ENCODE peak calls at places on chromosomes 13 and 19, in seven cellular contexts. I is WERI-Rb-1, C is right lobe of liver, J is kidney epithelial cell, E is HAP-1, Y is brain microvascular endothelial cell, W is IMR-90. K is an unnamed sample. For H3K27me3, the result is how much of the 10 kb centered on the place peaks cover.

GRCh38 chr19:52351512-52351911 is 15.5 kb downstream of the ZNF610 start:
- DNase-seq in C (no peak), I (peak), W (no peak), E (no peak), J (no peak), Y (no peak), K (no peak)

GRCh38 chr13:50319603-50320296 is 304.5 kb downstream of the KCNRG start:
- DNase-seq in Y (peak), E (no peak), J (no peak), W (peak), C (no peak), I (no peak), K (no peak)

GRCh38 chr19:15417699-15418098 is 1.1 kb downstream of the AKAP8L start:
- DNase-seq in E (peak), J (no peak), C (peak), W (no peak), I (peak), Y (no peak), K (no peak)

GRCh38 chr19:23318143-23318542 is 67.9 kb upstream of the ZNF724 start:
- DNase-seq in I (no peak), Y (no peak), C (no peak), E (no peak), J (no peak), W (peak), K (no peak)

GRCh38 chr19:2061936-2062729 is 11.1 kb upstream of the MKNK2 start:
- DNase-seq in J (no peak), E (no peak), Y (no peak), C (no peak), W (no peak), I (no peak), K (no peak)

GRCh38 chr13:80716610-80717081 is 375.7 kb upstream of the SPRY2 start:
- DNase-seq in Y (no peak), J (no peak), I (no peak), C (no peak), W (no peak), E (no peak), K (peak)

GRCh38 chr13:87889241-87889640 is 218.1 kb downstream of the SLITRK5 start:
- DNase-seq in J (no peak), E (no peak), I (no peak), C (no peak), Y (no peak), W (no peak), K (no peak)

GRCh38 chr19:48636859-48637448 is at the start of gene DBP:
- DNase-seq in W (no peak), Y (no peak), E (no peak), I (no peak), C (peak), J (no peak), K (no peak)

GRCh38 chr19:50835785-50836542 is 2.6 kb upstream of the KLK15 start:
- DNase-seq in J (no peak), C (peak), I (peak), E (peak), Y (peak), W (peak), K (peak)

GRCh38 chr19:13146763-13147563 is 3.2 kb downstream of the STX10 start:
- DNase-seq in Y (no peak), E (no peak), J (no peak), C (no peak), I (no peak), W (no peak), K (peak)

GRCh38 chr19:45564131-45564780 is 20.3 kb downstream of the OPA3 start:
- DNase-seq in W (no peak), E (no peak), C (no peak), J (no peak), Y (no peak), I (peak), K (no peak)

GRCh38 chr13:25319781-25320180 is 18.4 kb downstream of the NUP58 start:
- DNase-seq in I (no peak), E (no peak), Y (no peak), J (no peak), C (no peak), W (peak), K (no peak)

GRCh38 chr19:47032171-47032811 is 12.7 kb downstream of the NPAS1 start:
- DNase-seq in Y (no peak), C (no peak), J (no peak), W (no peak), I (peak), E (no peak), K (no peak)
- H3K27me3 ChIP-seq in Y (under half), C (under half), J (under half), W (under half), I (under half), E (under half), K (under half)

GRCh38 chr13:54574791-54575190 is 1546.2 kb downstream of the OLFM4 start:
- DNase-seq in I (no peak), E (no peak), W (no peak), J (no peak), Y (no peak), C (no peak), K (no peak)

DNA sequence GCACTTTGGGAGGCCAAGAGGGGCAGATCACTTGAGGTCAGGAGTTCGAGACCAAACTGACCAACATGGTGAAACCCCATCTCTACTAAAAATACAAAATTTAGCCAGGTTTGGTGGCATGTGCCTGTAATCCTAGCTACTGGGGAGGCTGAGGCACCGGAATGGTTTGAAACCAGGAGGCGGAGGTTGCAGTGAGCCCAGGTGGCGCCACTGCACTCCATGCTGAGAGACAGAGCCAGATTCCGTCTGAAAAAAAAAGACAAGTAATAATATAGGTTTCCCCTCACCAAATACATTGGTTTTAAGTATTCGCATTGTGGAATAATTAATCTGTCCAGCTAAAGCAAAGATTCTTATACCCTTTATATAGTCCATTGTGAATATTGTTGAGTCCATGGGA is 1544.6 kb downstream of the OLFM4 start:
- DNase-seq in C (no peak), I (no peak), E (no peak), Y (no peak), W (no peak), J (no peak), K (no peak)
- H3K27me3 ChIP-seq in C (under half), I (under half), E (under half), Y (under half), W (under half), J (under half), K (under half)

DNA sequence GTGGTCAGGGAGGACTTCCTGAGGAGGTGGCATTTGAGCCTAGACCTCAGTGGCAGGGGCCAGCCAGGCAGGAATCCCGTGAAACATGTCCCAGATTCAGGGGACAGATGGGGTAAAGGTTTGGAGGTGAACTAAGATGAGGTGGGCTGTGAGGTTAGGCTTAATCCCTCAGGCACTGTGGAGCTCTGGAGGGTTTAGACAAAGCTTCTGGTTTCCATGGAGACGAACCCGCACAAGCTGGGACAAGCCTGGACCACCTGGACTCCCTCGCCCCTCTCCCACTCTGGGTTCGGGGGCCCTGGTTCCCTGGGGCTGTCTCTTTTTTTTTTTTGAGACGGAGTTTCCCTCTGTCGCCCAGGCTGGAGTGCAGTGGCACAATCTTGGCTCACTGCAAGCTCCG is 15.7 kb downstream of the TJP3 start:
- DNase-seq in E (peak), Y (no peak), J (no peak), I (peak), W (no peak), C (no peak), K (no peak)
- H3K27me3 ChIP-seq in E (under half), Y (under half), J (under half), I (under half), W (under half), C (under half), K (under half)

DNA sequence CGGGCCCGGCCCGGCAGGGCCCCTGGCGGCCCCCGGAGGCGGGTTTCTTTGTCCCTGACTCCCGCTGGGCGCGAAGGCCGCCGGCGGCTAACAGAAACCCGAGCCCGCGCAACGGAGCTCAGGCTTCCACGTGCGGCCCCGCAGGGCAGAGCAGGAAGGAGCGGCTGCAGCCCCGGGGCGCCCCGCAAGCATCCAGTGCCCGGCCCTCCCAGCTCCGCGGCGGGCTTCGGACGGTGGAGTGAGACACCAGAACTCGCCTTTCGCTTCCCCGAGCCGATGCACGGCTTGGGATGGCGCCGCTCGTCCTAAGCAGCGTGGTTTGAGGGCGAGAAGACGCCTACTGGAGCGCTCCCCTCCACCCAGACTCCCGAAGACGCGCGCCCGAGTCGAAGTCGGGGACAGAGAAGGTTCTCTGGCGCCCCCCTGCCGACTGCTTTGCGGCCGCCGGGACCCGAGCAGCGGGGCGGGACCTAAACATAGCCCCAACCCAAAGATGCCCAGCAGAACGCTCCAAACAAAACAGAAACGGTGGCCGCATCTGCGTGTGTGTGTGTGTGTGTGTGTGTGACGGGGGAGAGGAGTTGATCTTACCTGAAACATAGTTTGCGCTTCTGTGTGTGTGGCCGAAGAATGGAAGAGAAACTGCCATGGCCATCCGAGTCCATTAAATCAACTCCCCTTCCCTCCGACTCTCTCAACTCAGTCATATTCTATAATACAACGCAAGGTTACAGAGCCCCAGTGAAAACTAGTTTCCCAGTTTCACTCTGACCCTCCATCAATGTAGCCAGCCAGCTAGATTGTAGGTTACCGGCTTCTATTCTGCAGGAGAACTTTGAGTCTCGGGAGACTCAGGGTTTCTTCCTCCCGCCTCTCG is 629 bp upstream of the FGF9 start:
- DNase-seq in Y (peak), I (peak), E (peak), C (peak), J (no peak), W (peak), K (peak)
- H3K27me3 ChIP-seq in Y (under half), I (half or more), E (under half), C (under half), J (under half), W (under half), K (under half)

K was measured in A673.